ENCODE peak calls at places on chromosome 1, in four cellular contexts. M is mesenchymal stem cell, Q is heart left ventricle, A is ovary. C is an unnamed sample.

GRCh38 chr1:20137055-20137454 is 2.1 kb upstream of the PLA2G2F start:
- DNase-seq in M (no peak), Q (no peak), A (no peak), C (no peak)

GRCh38 chr1:102897537-102897936 is 210.8 kb downstream of the COL11A1 start:
- DNase-seq in M (peak; percentile 66), Q (no peak), A (no peak), C (no peak)

GRCh38 chr1:29532741-29533140 is 296.4 kb downstream of the PTPRU start:
- DNase-seq in M (no peak), Q (no peak), A (peak; percentile 4), C (no peak)

GRCh38 chr1:225342695-225343094 is 85.1 kb downstream of the LBR start:
- DNase-seq in M (no peak), Q (no peak), A (no peak), C (no peak)

GRCh38 chr1:3063379-3064295 is 5.4 kb upstream of the PRDM16 start:
- DNase-seq in M (no peak), Q (no peak), A (no peak), C (no peak)

GRCh38 chr1:186806477-186806876 is 22.3 kb upstream of the PLA2G4A start:
- DNase-seq in M (peak; percentile 59), Q (no peak), A (no peak), C (no peak)

GRCh38 chr1:220908757-220909156 is 29.5 kb downstream of the HLX start:
- DNase-seq in M (peak; percentile 35), Q (no peak), A (no peak), C (no peak)

GRCh38 chr1:226643167-226643566 is 94.6 kb downstream of the STUM start:
- DNase-seq in M (peak; percentile 73), Q (no peak), A (peak; percentile 53), C (peak; percentile 14)

GRCh38 chr1:26856181-26856580 is 6.8 kb upstream of the SFN start:
- DNase-seq in M (no peak), Q (no peak), A (no peak), C (no peak)

GRCh38 chr1:168720839-168721238 is 8.2 kb downstream of the DPT start:
- DNase-seq in M (no peak), Q (no peak), A (no peak), C (no peak)

GRCh38 chr1:229440821-229441537 is 7.1 kb upstream of the ACTA1 start:
- DNase-seq in M (peak; percentile 75), Q (no peak), A (no peak), C (no peak)

GRCh38 chr1:168476588-168477379 is 67.0 kb downstream of the XCL2 start:
- DNase-seq in M (no peak), Q (no peak), A (no peak), C (no peak)

GRCh38 chr1:182315157-182315556 is 76.4 kb downstream of the GLUL start:
- DNase-seq in M (no peak), Q (no peak), A (no peak), C (no peak)

GRCh38 chr1:109630881-109631512 is 11.4 kb downstream of the AMPD2 start:
- DNase-seq in M (no peak), Q (no peak), A (no peak), C (no peak)

GRCh38 chr1:169484107-169484506 is 1.6 kb downstream of the SLC19A2 start:
- DNase-seq in M (peak; percentile 41), Q (no peak), A (no peak), C (no peak)

GRCh38 chr1:212457740-212458338 is 25.1 kb downstream of the NENF start:
- DNase-seq in M (peak; percentile 29), Q (no peak), A (no peak), C (no peak)

GRCh38 chr1:218259800-218260199 is 25.3 kb upstream of the RRP15 start:
- DNase-seq in M (no peak), Q (no peak), A (no peak), C (no peak)

GRCh38 chr1:64598100-64598571 is 128.2 kb downstream of the CACHD1 start:
- DNase-seq in M (peak; percentile 27), Q (no peak), A (no peak), C (no peak)

GRCh38 chr1:36846366-36846765 is 187.9 kb downstream of the GRIK3 start:
- DNase-seq in M (no peak), Q (no peak), A (no peak), C (no peak)

GRCh38 chr1:110380667-110381283 is 10.1 kb downstream of the SLC16A4 start:
- DNase-seq in M (peak; percentile 88), Q (no peak), A (no peak), C (no peak)

GRCh38 chr1:31588751-31589515 is 12.6 kb downstream of the TINAGL1 start:
- DNase-seq in M (no peak), Q (peak; percentile 57), A (peak; percentile 66), C (peak; percentile 69)

GRCh38 chr1:16903458-16903796 is 7.6 kb downstream of the RNU1-2 start:
- DNase-seq in M (no peak), Q (no peak), A (no peak), C (no peak)
- H3K4me3 ChIP-seq in M (no peak overlapping the region), Q (peak overlapping the region; percentile 67), A (peak overlapping the region; percentile 55), C (peak overlapping the region; percentile 68)

GRCh38 chr1:21891081-21891480 is 46.0 kb downstream of the HSPG2 start:
- DNase-seq in M (no peak), Q (no peak), A (no peak), C (no peak)

GRCh38 chr1:21894034-21894881 is 42.9 kb downstream of the HSPG2 start:
- DNase-seq in M (no peak), Q (no peak), A (no peak), C (peak; percentile 45)

GRCh38 chr1:21891621-21892479 is 45.3 kb downstream of the HSPG2 start:
- DNase-seq in M (no peak), Q (no peak), A (no peak), C (no peak)

GRCh38 chr1:21896026-21896425 is 41.1 kb downstream of the HSPG2 start:
- DNase-seq in M (no peak), Q (no peak), A (no peak), C (no peak)

DNA sequence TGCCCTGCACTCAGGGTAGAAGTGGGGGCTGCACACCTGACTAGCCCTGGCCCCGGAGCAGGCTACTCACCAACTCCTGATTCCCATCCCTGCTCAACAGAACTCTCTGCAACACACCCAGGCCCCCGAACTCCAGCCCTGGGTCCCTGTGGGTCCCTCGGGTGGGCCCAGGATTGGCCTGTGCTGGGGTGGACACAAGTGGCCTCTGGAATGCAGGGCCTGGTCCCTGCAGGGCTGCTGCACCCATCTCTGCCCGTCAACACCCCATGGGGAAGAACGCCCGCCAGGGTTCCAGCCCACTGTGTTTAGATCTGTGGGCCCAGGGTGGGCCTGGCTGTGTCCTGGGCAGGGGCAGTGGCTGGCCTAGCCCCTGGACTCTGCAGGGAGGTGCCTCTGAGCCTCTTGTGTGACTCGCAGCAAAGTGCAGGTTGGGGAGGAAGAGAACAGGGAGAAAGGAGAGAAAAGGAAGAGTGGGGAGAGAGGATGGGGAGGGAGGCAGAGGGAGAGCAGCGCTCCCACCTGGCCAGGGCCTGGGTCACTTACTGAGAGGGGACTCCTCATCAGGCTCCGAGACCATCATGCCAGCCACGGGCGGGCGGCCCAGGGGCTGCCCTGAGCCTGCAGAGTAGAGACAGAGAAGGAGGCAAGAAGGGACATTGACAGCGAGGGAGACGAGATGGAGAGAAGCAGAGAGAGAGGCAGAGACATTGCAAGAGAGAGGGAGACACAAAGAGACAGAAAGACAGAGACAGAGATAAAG is 43.9 kb downstream of the HSPG2 start:
- DNase-seq in M (no peak), Q (no peak), A (no peak), C (no peak)
- H3K36me3 ChIP-seq in M (peaks cover 78% of the 10 kb centered on the region), Q (peaks cover 89% of the 10 kb centered on the region), A (no peaks in the 10 kb centered on the region), C (peaks cover 75% of the 10 kb centered on the region)

GRCh38 chr1:65963161-65963888 is 170.6 kb downstream of the PDE4B start:
- DNase-seq in M (no peak), Q (no peak), A (no peak), C (no peak)

GRCh38 chr1:65964123-65964522 is 171.4 kb downstream of the PDE4B start:
- DNase-seq in M (no peak), Q (no peak), A (no peak), C (no peak)

GRCh38 chr1:65959896-65960295 is 167.2 kb downstream of the PDE4B start:
- DNase-seq in M (no peak), Q (no peak), A (no peak), C (no peak)

GRCh38 chr1:65965112-65965511 is 172.4 kb downstream of the PDE4B start:
- DNase-seq in M (no peak), Q (no peak), A (no peak), C (no peak)

GRCh38 chr1:65965597-65965996 is 172.9 kb downstream of the PDE4B start:
- DNase-seq in M (no peak), Q (no peak), A (no peak), C (no peak)
- H3K27ac ChIP-seq in M (no peak overlapping the region), Q (no peak overlapping the region), A (no peak overlapping the region), C (no peak overlapping the region)

DNA sequence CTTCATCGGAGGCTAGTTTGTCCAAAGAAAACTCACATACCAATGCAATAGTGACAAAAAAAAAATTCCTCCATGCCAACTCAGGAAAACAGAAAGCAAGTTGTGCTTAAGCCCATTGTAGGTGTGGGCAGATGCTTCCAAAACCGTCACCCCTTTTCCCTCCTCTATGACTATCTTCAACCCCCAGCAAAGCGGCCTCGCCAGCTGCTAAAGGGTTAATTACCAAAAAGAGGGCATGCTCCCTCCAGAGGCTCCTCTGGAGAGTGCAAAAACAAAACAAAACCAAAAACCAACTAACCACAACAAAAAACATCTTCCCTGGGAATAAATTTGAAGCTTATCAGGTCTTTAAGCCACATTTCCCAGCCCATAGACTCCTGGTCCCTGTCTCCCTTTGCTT is 1.2 kb downstream of the LMOD1 start:
- DNase-seq in M (peak; percentile 26), Q (no peak), A (no peak), C (no peak)
- H3K4me3 ChIP-seq in M (no peak overlapping the region), Q (peak overlapping the region; percentile 61), A (peak overlapping the region; percentile 75), C (peak overlapping the region; percentile 69)

C was measured in left ventricle myocardium inferior.